ENCODE peak calls at places on chromosomes 7 and 10, in ten cellular contexts. L is natural killer cell, A is HCT116, F is kidney, W is kidney epithelial cell, R is bronchial epithelial cell, H is coronary artery, G is IMR-90, Q is mesothelial cell of epicardium, K is spleen. X is an unnamed sample.

GRCh38 chr10:88792656-88793055 is 9.9 kb upstream of the LIPM start:
- DNase-seq in L (no peak), A (no peak), F (no peak), W (no peak), R (peak), H (no peak), G (peak), Q (no peak), K (peak), X (no peak)

GRCh38 chr7:94514917-94515316 is 5.3 kb downstream of the CASD1 start:
- DNase-seq in L (no peak), A (no peak), F (no peak), W (no peak), R (no peak), H (no peak), G (no peak), Q (no peak), K (no peak), X (no peak)

GRCh38 chr7:102220929-102221850 is 65.5 kb upstream of the SH2B2 start:
- DNase-seq in L (no peak), A (no peak), F (no peak), W (peak), R (peak), H (no peak), G (peak), Q (no peak), K (no peak), X (no peak)

GRCh38 chr7:130277763-130278643 is 11.3 kb downstream of the CPA2 start:
- DNase-seq in L (no peak), A (peak), F (no peak), W (no peak), R (peak), H (no peak), G (peak), Q (no peak), K (no peak), X (no peak)

GRCh38 chr7:128893251-128894100 is 17.0 kb downstream of the KCP start:
- DNase-seq in L (no peak), A (peak), F (peak), W (no peak), R (peak), H (no peak), G (no peak), Q (no peak), K (peak), X (no peak)

GRCh38 chr7:155387066-155387620 is 70.8 kb upstream of the EN2 start:
- DNase-seq in L (no peak), A (no peak), F (no peak), W (no peak), R (no peak), H (no peak), G (no peak), Q (no peak), K (peak), X (no peak)

GRCh38 chr7:29454899-29455451 is 108.7 kb upstream of the PRR15 start:
- DNase-seq in L (no peak), A (no peak), F (no peak), W (no peak), R (peak), H (no peak), G (no peak), Q (no peak), K (no peak), X (no peak)

GRCh38 chr7:81632418-81632817 is 137.4 kb downstream of the HGF start:
- DNase-seq in L (no peak), A (no peak), F (no peak), W (peak), R (peak), H (no peak), G (peak), Q (no peak), K (no peak), X (no peak)

GRCh38 chr7:44727346-44728262 is 21.0 kb upstream of the ZMIZ2 start:
- DNase-seq in L (no peak), A (no peak), F (no peak), W (peak), R (peak), H (no peak), G (peak), Q (no peak), K (peak), X (no peak)

GRCh38 chr10:48271323-48271722 is 3.2 kb downstream of the FRMPD2 start:
- DNase-seq in L (no peak), A (no peak), F (no peak), W (no peak), R (no peak), H (no peak), G (no peak), Q (no peak), K (no peak), X (no peak)

GRCh38 chr10:6333086-6333485 is 130.4 kb downstream of the PFKFB3 start:
- DNase-seq in L (no peak), A (no peak), F (no peak), W (no peak), R (no peak), H (no peak), G (no peak), Q (no peak), K (no peak), X (no peak)

GRCh38 chr10:70430489-70431445 is 10.7 kb downstream of the NODAL start:
- DNase-seq in L (no peak), A (no peak), F (no peak), W (no peak), R (peak), H (peak), G (peak), Q (no peak), K (no peak), X (no peak)
- TF ChIP-seq CTCF in L (no peak), A (no peak), F (peak), W (no peak), R (no peak), H (no peak), G (peak), Q (no peak), K (no peak), X (peak)

DNA sequence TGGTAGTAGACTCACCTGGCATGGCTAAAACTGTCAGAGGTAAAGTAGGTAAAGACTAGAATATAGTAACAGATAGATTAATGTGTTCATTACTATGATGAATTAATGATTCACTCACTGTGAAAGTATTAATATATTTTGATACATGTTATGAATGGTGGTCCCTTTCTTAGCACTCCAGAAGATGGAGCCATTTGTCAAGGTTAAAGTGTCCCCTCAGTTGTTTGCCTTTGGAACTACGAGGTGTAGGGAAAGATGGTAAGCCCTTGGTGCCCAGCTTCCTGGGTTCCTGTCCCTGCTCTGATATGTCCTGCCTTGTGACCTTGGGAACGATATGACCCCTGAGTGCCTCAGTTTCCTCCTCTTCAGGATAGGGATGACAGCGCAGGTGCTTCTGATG is 49.4 kb downstream of the HTRA1 start:
- DNase-seq in L (no peak), A (no peak), F (no peak), W (no peak), R (no peak), H (no peak), G (no peak), Q (no peak), K (no peak), X (no peak)
- TF ChIP-seq CTCF in L (no peak), A (no peak), F (no peak), W (no peak), R (no peak), H (no peak), G (peak), Q (no peak), K (no peak), X (no peak)

GRCh38 chr10:76779163-76779820 is 858.3 kb downstream of the KCNMA1 start:
- DNase-seq in L (no peak), A (no peak), F (no peak), W (peak), R (peak), H (no peak), G (peak), Q (no peak), K (no peak), X (no peak)
- TF ChIP-seq CTCF in L (no peak), A (no peak), F (no peak), W (no peak), R (no peak), H (no peak), G (peak), Q (no peak), K (no peak), X (peak)

GRCh38 chr7:20744913-20745587 is 41.6 kb downstream of the SP8 start:
- DNase-seq in L (no peak), A (peak), F (no peak), W (no peak), R (peak), H (no peak), G (no peak), Q (no peak), K (no peak), X (no peak)
- TF ChIP-seq CTCF in L (no peak), A (no peak), F (no peak), W (peak), R (peak), H (no peak), G (no peak), Q (no peak), K (no peak), X (peak)

DNA sequence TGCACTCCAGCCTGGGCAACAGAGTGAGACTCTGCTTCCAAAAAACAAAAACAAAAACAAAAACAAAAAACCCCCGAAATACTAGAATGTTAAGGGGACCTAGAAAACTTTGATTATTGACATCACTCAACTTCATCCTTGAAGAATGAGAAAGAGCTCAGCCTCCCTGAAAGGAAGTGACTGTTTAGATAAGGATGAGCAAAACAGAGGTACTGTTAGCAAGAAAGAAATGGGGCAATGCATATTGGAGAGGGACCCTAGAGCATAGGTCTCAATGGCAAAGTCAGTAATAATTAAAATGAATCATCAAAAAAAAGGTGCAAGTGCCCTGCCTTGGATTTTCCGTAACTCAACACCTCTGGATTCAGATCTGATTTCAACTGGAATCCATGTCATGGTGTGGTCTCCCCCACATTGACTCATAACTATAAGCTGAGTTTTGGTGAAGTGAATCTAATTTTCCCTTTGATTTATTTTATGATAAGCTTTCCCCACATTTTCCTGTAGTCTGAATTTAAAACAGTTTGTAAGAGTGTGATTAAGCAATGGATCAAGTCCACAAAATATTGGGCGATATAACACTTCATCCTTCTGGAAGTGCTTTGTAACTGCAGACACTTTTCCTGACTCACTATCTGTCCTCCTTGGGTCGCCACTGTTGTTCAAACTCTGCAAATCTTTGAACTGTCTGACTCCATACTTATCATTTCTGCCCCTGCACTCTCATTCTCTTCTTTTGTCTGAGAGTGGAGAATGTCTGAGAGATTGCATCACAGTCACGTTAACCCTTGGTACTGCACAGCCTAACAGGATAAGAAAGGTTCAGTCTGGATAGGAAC is 224.8 kb upstream of the LYZL1 start:
- DNase-seq in L (no peak), A (no peak), F (no peak), W (no peak), R (peak), H (no peak), G (peak), Q (no peak), K (no peak), X (no peak)
- TF ChIP-seq CTCF in L (no peak), A (no peak), F (no peak), W (no peak), R (no peak), H (no peak), G (peak), Q (no peak), K (no peak), X (no peak)

GRCh38 chr10:11112718-11113117 is 95.0 kb downstream of the CELF2 start:
- DNase-seq in L (no peak), A (no peak), F (no peak), W (no peak), R (peak), H (no peak), G (peak), Q (no peak), K (no peak), X (no peak)

GRCh38 chr10:11114251-11114650 is 96.6 kb downstream of the CELF2 start:
- DNase-seq in L (no peak), A (no peak), F (no peak), W (no peak), R (no peak), H (no peak), G (no peak), Q (no peak), K (no peak), X (no peak)

GRCh38 chr10:11115337-11115736 is 97.7 kb downstream of the CELF2 start:
- DNase-seq in L (no peak), A (no peak), F (no peak), W (no peak), R (no peak), H (no peak), G (no peak), Q (no peak), K (no peak), X (no peak)

GRCh38 chr10:11110499-11110898 is 92.8 kb downstream of the CELF2 start:
- DNase-seq in L (no peak), A (no peak), F (no peak), W (no peak), R (no peak), H (no peak), G (no peak), Q (no peak), K (no peak), X (no peak)

GRCh38 chr10:11113156-11113555 is 95.5 kb downstream of the CELF2 start:
- DNase-seq in L (no peak), A (no peak), F (no peak), W (no peak), R (no peak), H (no peak), G (no peak), Q (no peak), K (no peak), X (no peak)
- TF ChIP-seq CTCF in L (peak), A (no peak), F (peak), W (no peak), R (no peak), H (no peak), G (no peak), Q (no peak), K (peak), X (peak)

DNA sequence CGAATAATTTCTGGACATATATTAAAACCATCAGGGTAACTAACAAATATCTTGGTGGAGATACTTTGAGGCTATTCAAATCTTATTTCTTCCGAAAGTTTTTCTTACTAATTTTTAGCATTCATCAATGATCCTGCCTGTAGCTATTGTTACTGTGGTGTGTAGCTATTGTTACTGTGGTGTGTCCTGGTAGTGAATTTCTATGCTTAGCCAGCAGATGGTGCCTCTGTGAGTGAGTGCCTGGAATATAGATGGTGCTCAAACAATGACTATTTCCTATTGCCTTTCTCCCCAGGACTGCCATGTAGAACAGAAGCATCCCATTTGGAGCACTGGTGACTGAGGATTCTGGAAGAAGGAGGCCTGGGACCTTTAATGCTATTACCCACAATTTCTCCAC is 245.7 kb downstream of the CCSER2 start:
- DNase-seq in L (no peak), A (no peak), F (no peak), W (no peak), R (peak), H (no peak), G (no peak), Q (no peak), K (no peak), X (no peak)
- TF ChIP-seq CTCF in L (no peak), A (no peak), F (no peak), W (no peak), R (peak), H (no peak), G (no peak), Q (no peak), K (no peak), X (peak)